ENCODE peak calls at places on chromosomes 6 and 20, in five cellular contexts. One of them, this sample, is unnamed.

GRCh38 chr6:77456531-77457248 is 6.6 kb downstream of the HTR1B start:
- DNase-seq in testis: no peak
- DNase-seq in MM.1S: no peak
- DNase-seq in stomach: no peak
- DNase-seq in GM23338: no peak
- DNase-seq in this sample: peak

GRCh38 chr6:156160007-156160787 is 617.0 kb upstream of the ARID1B start:
- DNase-seq in stomach: no peak
- DNase-seq in GM23338: no peak
- DNase-seq in MM.1S: no peak
- DNase-seq in testis: no peak
- DNase-seq in this sample: no peak

GRCh38 chr6:154582696-154583095 is 72.2 kb upstream of the CNKSR3 start:
- DNase-seq in GM23338: no peak
- DNase-seq in stomach: no peak
- DNase-seq in MM.1S: no peak
- DNase-seq in testis: no peak
- DNase-seq in this sample: no peak

GRCh38 chr6:12170351-12171079 is 119.6 kb upstream of the EDN1 start:
- DNase-seq in MM.1S: no peak
- DNase-seq in GM23338: no peak
- DNase-seq in stomach: no peak
- DNase-seq in testis: no peak
- DNase-seq in this sample: no peak

GRCh38 chr6:160375561-160375949 is 27.4 kb downstream of the SLC22A3 start:
- DNase-seq in GM23338: no peak
- DNase-seq in stomach: no peak
- DNase-seq in MM.1S: no peak
- DNase-seq in testis: no peak
- DNase-seq in this sample: no peak

GRCh38 chr6:118735320-118735719 is 83.9 kb upstream of the CEP85L start:
- DNase-seq in MM.1S: no peak
- DNase-seq in testis: no peak
- DNase-seq in stomach: no peak
- DNase-seq in GM23338: peak
- DNase-seq in this sample: no peak

GRCh38 chr6:167493961-167494697 is 169.2 kb downstream of the TTLL2 start:
- DNase-seq in MM.1S: no peak
- DNase-seq in GM23338: no peak
- DNase-seq in testis: peak
- DNase-seq in stomach: no peak
- DNase-seq in this sample: no peak

GRCh38 chr6:137233561-137234504 is 14.6 kb upstream of the IFNGR1 start:
- DNase-seq in stomach: no peak
- DNase-seq in testis: no peak
- DNase-seq in MM.1S: no peak
- DNase-seq in GM23338: no peak
- DNase-seq in this sample: no peak

GRCh38 chr6:149938571-149939462 is 3.0 kb upstream of the ULBP2 start:
- DNase-seq in MM.1S: peak
- DNase-seq in GM23338: no peak
- DNase-seq in stomach: no peak
- DNase-seq in testis: no peak
- DNase-seq in this sample: no peak

GRCh38 chr20:61531553-61532345 is 279.7 kb downstream of the CDH4 start:
- DNase-seq in testis: no peak
- DNase-seq in stomach: no peak
- DNase-seq in MM.1S: no peak
- DNase-seq in GM23338: no peak
- DNase-seq in this sample: no peak

GRCh38 chr6:118913161-118913560 is 19.2 kb downstream of the ASF1A start:
- DNase-seq in stomach: no peak
- DNase-seq in testis: no peak
- DNase-seq in MM.1S: no peak
- DNase-seq in GM23338: no peak
- DNase-seq in this sample: no peak

GRCh38 chr6:32885698-32886286 is 31.8 kb downstream of the PSMB9 start:
- DNase-seq in GM23338: peak
- DNase-seq in stomach: no peak
- DNase-seq in testis: no peak
- DNase-seq in MM.1S: peak
- DNase-seq in this sample: peak

GRCh38 chr6:19788684-19789083 is 48.5 kb upstream of the ID4 start:
- DNase-seq in stomach: no peak
- DNase-seq in MM.1S: no peak
- DNase-seq in testis: no peak
- DNase-seq in GM23338: no peak
- DNase-seq in this sample: no peak

GRCh38 chr6:17101422-17102257 is at the start of gene STMND1:
- DNase-seq in stomach: peak
- DNase-seq in testis: peak
- DNase-seq in MM.1S: no peak
- DNase-seq in GM23338: peak
- DNase-seq in this sample: no peak

GRCh38 chr6:32815115-32815514 is 1.7 kb downstream of the HLA-DOB start:
- DNase-seq in GM23338: no peak
- DNase-seq in MM.1S: no peak
- DNase-seq in testis: no peak
- DNase-seq in stomach: no peak
- DNase-seq in this sample: no peak

GRCh38 chr6:141735126-141735525 is 397.6 kb upstream of the GJE1 start:
- DNase-seq in MM.1S: no peak
- DNase-seq in stomach: no peak
- DNase-seq in testis: no peak
- DNase-seq in GM23338: no peak
- DNase-seq in this sample: no peak

GRCh38 chr20:550611-551010 is 7.0 kb upstream of the CSNK2A1 start:
- DNase-seq in GM23338: no peak
- DNase-seq in testis: no peak
- DNase-seq in MM.1S: no peak
- DNase-seq in stomach: no peak
- DNase-seq in this sample: no peak

GRCh38 chr6:27149140-27149539 is 98.4 kb upstream of the PRSS16 start:
- DNase-seq in stomach: no peak
- DNase-seq in testis: no peak
- DNase-seq in GM23338: no peak
- DNase-seq in MM.1S: no peak
- DNase-seq in this sample: no peak

GRCh38 chr20:50237349-50237748 is 46.7 kb downstream of the CEBPB start:
- DNase-seq in MM.1S: no peak
- DNase-seq in GM23338: no peak
- DNase-seq in stomach: peak
- DNase-seq in testis: no peak
- DNase-seq in this sample: no peak

GRCh38 chr6:4225207-4225872 is 90.0 kb upstream of the ECI2 start:
- DNase-seq in testis: peak
- DNase-seq in MM.1S: no peak
- DNase-seq in GM23338: peak
- DNase-seq in stomach: no peak
- DNase-seq in this sample: no peak

GRCh38 chr6:26550250-26550993 is 12.3 kb downstream of the HMGN4 start:
- DNase-seq in MM.1S: no peak
- DNase-seq in stomach: peak
- DNase-seq in testis: peak
- DNase-seq in GM23338: peak
- DNase-seq in this sample: no peak

GRCh38 chr6:149028767-149029405 is 282.1 kb downstream of the UST start:
- DNase-seq in GM23338: peak
- DNase-seq in MM.1S: peak
- DNase-seq in testis: peak
- DNase-seq in stomach: peak
- DNase-seq in this sample: peak

GRCh38 chr6:29628419-29629281 is 4.3 kb downstream of the GABBR1 start:
- DNase-seq in stomach: peak
- DNase-seq in MM.1S: peak
- DNase-seq in testis: peak
- DNase-seq in GM23338: peak
- DNase-seq in this sample: peak

GRCh38 chr20:32207211-32207625 is 325 bp downstream of the PLAGL2 start:
- DNase-seq in stomach: no peak
- DNase-seq in MM.1S: no peak
- DNase-seq in GM23338: peak
- DNase-seq in testis: no peak
- DNase-seq in this sample: no peak

GRCh38 chr20:47220161-47220582 is 136.3 kb downstream of the ZMYND8 start:
- DNase-seq in testis: peak
- DNase-seq in GM23338: peak
- DNase-seq in MM.1S: no peak
- DNase-seq in stomach: no peak
- DNase-seq in this sample: no peak

GRCh38 chr6:91198588-91199255 is 611.9 kb upstream of the MAP3K7 start:
- DNase-seq in GM23338: no peak
- DNase-seq in testis: no peak
- DNase-seq in stomach: no peak
- DNase-seq in MM.1S: no peak
- DNase-seq in this sample: no peak

GRCh38 chr20:18005990-18006364 is 37.2 kb downstream of the MGME1 start:
- DNase-seq in MM.1S: no peak
- DNase-seq in testis: no peak
- DNase-seq in GM23338: no peak
- DNase-seq in stomach: no peak
- DNase-seq in this sample: no peak
- H3K4me3 ChIP-seq in MM.1S: no peak
- H3K4me3 ChIP-seq in testis: no peak
- H3K4me3 ChIP-seq in GM23338: no peak
- H3K4me3 ChIP-seq in stomach: no peak
- H3K4me3 ChIP-seq in this sample: no peak

DNA sequence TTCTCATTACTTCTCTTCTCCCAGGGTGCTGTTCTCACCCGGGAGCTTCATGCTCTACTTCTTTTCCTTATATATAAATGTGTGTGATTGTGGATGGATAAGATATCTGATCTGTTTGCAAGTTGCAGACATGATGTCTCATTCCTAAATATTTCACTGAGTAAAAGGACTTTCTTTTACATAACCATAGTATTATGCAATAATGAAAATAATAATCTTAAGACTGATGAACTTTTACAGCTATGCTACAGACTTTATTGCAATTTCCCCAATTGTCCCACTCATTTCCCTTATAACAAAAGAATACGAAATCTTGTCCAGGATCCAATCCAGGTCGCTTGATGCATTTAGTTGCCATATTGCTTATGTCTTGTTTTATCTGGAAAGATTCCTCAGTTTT is 284.5 kb upstream of the JAG1 start:
- DNase-seq in testis: no peak
- DNase-seq in GM23338: no peak
- DNase-seq in stomach: no peak
- DNase-seq in MM.1S: no peak
- DNase-seq in this sample: no peak
- TF ChIP-seq CTCF in testis: no peak
- TF ChIP-seq CTCF in GM23338: no peak
- TF ChIP-seq CTCF in stomach: no peak
- TF ChIP-seq CTCF in MM.1S: no peak
- TF ChIP-seq CTCF in this sample: no peak

GRCh38 chr20:25858495-25859425 is 162.1 kb upstream of the ZNF337 start:
- DNase-seq in GM23338: no peak
- DNase-seq in stomach: no peak
- DNase-seq in MM.1S: no peak
- DNase-seq in testis: no peak
- DNase-seq in this sample: no peak
- H3K4me3 ChIP-seq in GM23338: peak
- H3K4me3 ChIP-seq in stomach: peak
- H3K4me3 ChIP-seq in MM.1S: peak
- H3K4me3 ChIP-seq in testis: peak
- H3K4me3 ChIP-seq in this sample: peak

DNA sequence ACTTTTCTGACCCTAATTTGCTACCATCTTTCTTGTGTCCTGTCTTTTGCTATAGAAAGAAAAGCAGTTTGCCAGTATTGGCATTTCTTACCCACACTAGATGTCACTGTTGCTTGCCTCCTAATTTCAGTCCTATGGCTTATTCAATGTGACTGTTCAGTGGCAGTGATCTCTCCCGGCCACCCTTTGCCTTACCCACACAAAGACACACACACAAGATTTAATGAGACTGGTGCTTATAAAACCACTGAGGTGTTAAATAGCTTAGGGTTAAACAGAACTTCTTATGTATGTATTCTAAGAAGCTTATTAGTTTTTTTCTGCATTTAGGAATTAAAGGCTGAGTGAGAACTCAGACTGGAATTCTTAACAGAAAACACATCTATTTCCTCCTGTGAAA is 233.6 kb upstream of the ASCC3 start:
- DNase-seq in MM.1S: peak
- DNase-seq in stomach: no peak
- DNase-seq in testis: peak
- DNase-seq in GM23338: peak
- DNase-seq in this sample: peak
- TF ChIP-seq CTCF in MM.1S: peak
- TF ChIP-seq CTCF in stomach: no peak
- TF ChIP-seq CTCF in testis: peak
- TF ChIP-seq CTCF in GM23338: peak
- TF ChIP-seq CTCF in this sample: peak

GRCh38 chr20:62818592-62819493 is 2.0 kb downstream of the COL9A3 start:
- DNase-seq in GM23338: no peak
- DNase-seq in MM.1S: no peak
- DNase-seq in testis: peak
- DNase-seq in stomach: peak
- DNase-seq in this sample: no peak

GRCh38 chr20:62815066-62815991 is 1.5 kb upstream of the COL9A3 start:
- DNase-seq in MM.1S: no peak
- DNase-seq in GM23338: peak
- DNase-seq in stomach: no peak
- DNase-seq in testis: no peak
- DNase-seq in this sample: peak

GRCh38 chr20:62817975-62818591 is 1.2 kb downstream of the COL9A3 start:
- DNase-seq in MM.1S: no peak
- DNase-seq in GM23338: no peak
- DNase-seq in stomach: no peak
- DNase-seq in testis: no peak
- DNase-seq in this sample: no peak

GRCh38 chr20:62816031-62816878 is 595 bp upstream of the COL9A3 start:
- DNase-seq in stomach: no peak
- DNase-seq in testis: no peak
- DNase-seq in MM.1S: no peak
- DNase-seq in GM23338: peak
- DNase-seq in this sample: no peak

GRCh38 chr20:62816879-62817873 is at the start of gene COL9A3:
- DNase-seq in stomach: no peak
- DNase-seq in MM.1S: no peak
- DNase-seq in testis: no peak
- DNase-seq in GM23338: peak
- DNase-seq in this sample: no peak
- H3K4me3 ChIP-seq in stomach: peak
- H3K4me3 ChIP-seq in MM.1S: no peak
- H3K4me3 ChIP-seq in testis: peak
- H3K4me3 ChIP-seq in GM23338: peak
- H3K4me3 ChIP-seq in this sample: peak

DNA sequence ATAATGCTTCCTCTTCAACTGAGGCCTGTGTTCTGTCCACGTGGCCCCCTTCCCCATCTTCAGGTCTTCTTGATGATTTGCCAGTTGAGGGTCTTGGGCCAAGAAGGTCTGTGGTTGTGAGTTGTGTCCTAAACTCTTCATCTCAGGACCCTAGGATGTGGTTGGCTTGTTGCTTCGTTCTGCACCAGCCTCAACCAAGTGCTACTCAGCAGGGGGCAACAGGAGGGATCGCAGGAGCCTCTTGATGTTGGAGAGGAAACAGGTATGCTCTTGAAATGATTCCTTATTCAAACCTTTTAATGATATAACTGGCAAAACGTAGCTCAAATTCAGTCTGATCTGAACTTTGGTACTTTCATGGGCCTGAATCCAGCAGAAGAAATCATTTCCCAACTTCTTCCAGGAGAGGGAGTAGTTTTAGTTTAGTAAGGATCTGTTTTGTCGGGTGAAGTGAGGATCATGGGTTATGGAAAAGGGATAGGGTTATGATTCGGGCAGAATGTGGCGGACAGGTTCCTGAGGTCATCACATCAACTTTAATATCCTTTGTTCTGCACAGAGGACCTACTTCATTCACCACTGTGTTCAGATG is 30.8 kb downstream of the SIRPB1 start:
- DNase-seq in GM23338: no peak
- DNase-seq in MM.1S: no peak
- DNase-seq in testis: no peak
- DNase-seq in stomach: no peak
- DNase-seq in this sample: no peak
- TF ChIP-seq CTCF in GM23338: no peak
- TF ChIP-seq CTCF in MM.1S: peak
- TF ChIP-seq CTCF in testis: no peak
- TF ChIP-seq CTCF in stomach: no peak
- TF ChIP-seq CTCF in this sample: peak

This sample was measured in retinal pigment epithelial cell.